ENCODE peak calls at places on chromosomes 1 and 21, in six cellular contexts. V is NCI-H1092 treated with DMSO at 0.1 percent for 48 hours; A is stimulated activated CD4-positive, alpha-beta T cell treated with anti-CD3 and anti-CD28 coated beads, Interleukin-4, amount 100 ng/mL, for 48 hours; K is activated naive CD4-positive, alpha-beta T cell; G is naive thymus-derived CD8-positive, alpha-beta T cell; I is EH. J is an unnamed sample.

GRCh38 chr1:16063921-16064320 is 9.5 kb downstream of the FAM131C start:
- DNase-seq in V (no peak), A (no peak), K (no peak), G (no peak), I (no peak), J (no peak)

GRCh38 chr1:73859227-73859626 is 338.7 kb downstream of the LRRIQ3 start:
- DNase-seq in V (no peak), A (no peak), K (no peak), G (no peak), I (no peak), J (no peak)

GRCh38 chr21:31366825-31367224 is 22.8 kb upstream of the TIAM1 start:
- DNase-seq in V (no peak), A (no peak), K (no peak), G (no peak), I (peak), J (no peak)

GRCh38 chr1:91243171-91243570 is 161.5 kb downstream of the HFM1 start:
- DNase-seq in V (no peak), A (no peak), K (no peak), G (no peak), I (no peak), J (no peak)

GRCh38 chr21:44751186-44751798 is 39.9 kb upstream of the TSPEAR start:
- DNase-seq in V (no peak), A (no peak), K (no peak), G (no peak), I (no peak), J (no peak)

GRCh38 chr1:200435200-200435780 is 25.5 kb upstream of the ZNF281 start:
- DNase-seq in V (no peak), A (no peak), K (no peak), G (no peak), I (no peak), J (no peak)

GRCh38 chr1:160114085-160114484 is 1.5 kb upstream of the ATP1A2 start:
- DNase-seq in V (no peak), A (no peak), K (no peak), G (no peak), I (no peak), J (no peak)

GRCh38 chr1:117436528-117436927 is 69.3 kb downstream of the MAN1A2 start:
- DNase-seq in V (no peak), A (no peak), K (no peak), G (no peak), I (no peak), J (no peak)

GRCh38 chr21:45863267-45863666 is 118.3 kb upstream of the COL6A1 start:
- DNase-seq in V (no peak), A (no peak), K (no peak), G (no peak), I (no peak), J (no peak)

GRCh38 chr1:179953974-179954493 is 576 bp upstream of the CEP350 start:
- DNase-seq in V (peak), A (peak), K (no peak), G (no peak), I (no peak), J (no peak)

GRCh38 chr1:4847731-4848130 is 193.3 kb downstream of the AJAP1 start:
- DNase-seq in V (no peak), A (no peak), K (no peak), G (no peak), I (no peak), J (no peak)

GRCh38 chr1:21013510-21013909 is 163.2 kb downstream of the EIF4G3 start:
- DNase-seq in V (no peak), A (no peak), K (no peak), G (no peak), I (no peak), J (no peak)

GRCh38 chr21:34912022-34912933 is 136.8 kb downstream of the RUNX1 start:
- DNase-seq in V (no peak), A (no peak), K (no peak), G (no peak), I (peak), J (no peak)

GRCh38 chr1:205965039-205965630 is 21.9 kb upstream of the SLC26A9 start:
- DNase-seq in V (peak), A (no peak), K (no peak), G (no peak), I (no peak), J (peak)

GRCh38 chr1:206022766-206023165 is 929 bp downstream of the CTSE start:
- DNase-seq in V (no peak), A (no peak), K (no peak), G (no peak), I (no peak), J (no peak)

GRCh38 chr1:116666747-116667576 is 571 bp downstream of the IGSF3 start:
- DNase-seq in V (peak), A (no peak), K (no peak), G (no peak), I (no peak), J (no peak)

GRCh38 chr1:233381806-233382205 is 54.3 kb downstream of the MAP3K21 start:
- DNase-seq in V (no peak), A (no peak), K (no peak), G (no peak), I (no peak), J (no peak)

GRCh38 chr1:184162266-184162665 is 110.7 kb downstream of the TSEN15 start:
- DNase-seq in V (no peak), A (no peak), K (no peak), G (no peak), I (no peak), J (no peak)

GRCh38 chr1:154943649-154944421 is 7.3 kb upstream of the PMVK start:
- DNase-seq in V (peak), A (no peak), K (no peak), G (no peak), I (peak), J (no peak)

GRCh38 chr21:23026878-23027277 is 2028.7 kb downstream of the NCAM2 start:
- DNase-seq in V (no peak), A (no peak), K (no peak), G (no peak), I (no peak), J (no peak)

GRCh38 chr1:3068400-3069361 is at the start of gene PRDM16:
- DNase-seq in V (peak), A (peak), K (no peak), G (no peak), I (peak), J (no peak)

GRCh38 chr1:5743435-5744095 is 248.7 kb downstream of the NPHP4 start:
- DNase-seq in V (no peak), A (no peak), K (no peak), G (no peak), I (no peak), J (no peak)

GRCh38 chr1:40300651-40301050 is 16.4 kb downstream of the COL9A2 start:
- DNase-seq in V (no peak), A (no peak), K (no peak), G (no peak), I (no peak), J (no peak)

GRCh38 chr1:48061162-48062136 is 64.3 kb upstream of the TRABD2B start:
- DNase-seq in V (peak), A (peak), K (no peak), G (no peak), I (peak), J (peak)

GRCh38 chr1:31569773-31570172 is 6.5 kb upstream of the TINAGL1 start:
- DNase-seq in V (no peak), A (no peak), K (no peak), G (no peak), I (no peak), J (no peak)

GRCh38 chr1:235199441-235199840 is 38.4 kb upstream of the RBM34 start:
- DNase-seq in V (no peak), A (no peak), K (no peak), G (no peak), I (peak), J (no peak)

GRCh38 chr1:38990401-38990745 is 703 bp upstream of the AKIRIN1 start:
- DNase-seq in V (no peak), A (no peak), K (no peak), G (no peak), I (peak), J (no peak)

GRCh38 chr1:168320805-168321577 is 40.3 kb downstream of the TBX19 start:
- DNase-seq in V (no peak), A (peak), K (no peak), G (no peak), I (peak), J (no peak)

GRCh38 chr1:199460933-199461332 is 566.6 kb upstream of the NR5A2 start:
- DNase-seq in V (no peak), A (no peak), K (no peak), G (no peak), I (peak), J (no peak)

GRCh38 chr1:200897188-200897710 is 2.5 kb downstream of the INAVA start:
- DNase-seq in V (no peak), A (no peak), K (no peak), G (no peak), I (no peak), J (no peak)

GRCh38 chr1:205947024-205947423 is 3.8 kb upstream of the SLC26A9 start:
- DNase-seq in V (no peak), A (no peak), K (no peak), G (no peak), I (no peak), J (no peak)

GRCh38 chr21:39885119-39885848 is 18.0 kb downstream of the PCP4 start:
- DNase-seq in V (peak), A (no peak), K (no peak), G (no peak), I (no peak), J (peak)

GRCh38 chr1:101302831-101303511 is 66.2 kb downstream of the S1PR1 start:
- DNase-seq in V (no peak), A (no peak), K (no peak), G (no peak), I (peak), J (no peak)

GRCh38 chr1:207084241-207084640 is 4.4 kb upstream of the C4BPB start:
- DNase-seq in V (no peak), A (no peak), K (no peak), G (no peak), I (peak), J (no peak)

GRCh38 chr1:5972198-5972520 is 20.1 kb downstream of the NPHP4 start:
- DNase-seq in V (no peak), A (no peak), K (no peak), G (no peak), I (no peak), J (no peak)

GRCh38 chr1:90964444-90965035 is 57.3 kb downstream of the ZNF644 start:
- DNase-seq in V (peak), A (no peak), K (no peak), G (no peak), I (peak), J (no peak)